ENCODE peak calls at places on chromosome 14, in five cellular contexts. G, J, R, E and N are unnamed samples.

GRCh38 chr14:100105357-100106169 is 40.3 kb downstream of the EVL start:
- DNase-seq in E (no peak), R (no peak), G (no peak), J (no peak), N (no peak)

GRCh38 chr14:105532735-105533141 is 6.4 kb downstream of the TMEM121 start:
- DNase-seq in G (peak), E (no peak), R (no peak), J (no peak), N (no peak)

GRCh38 chr14:70921669-70922068 is 14.4 kb downstream of the PCNX1 start:
- DNase-seq in R (no peak), G (no peak), E (no peak), J (no peak), N (no peak)

GRCh38 chr14:37889087-37889486 is 293.7 kb downstream of the TTC6 start:
- DNase-seq in G (peak), R (no peak), E (no peak), J (no peak), N (no peak)

GRCh38 chr14:65446159-65446558 is 33.6 kb downstream of the FUT8 start:
- DNase-seq in G (no peak), R (no peak), J (no peak), E (no peak), N (no peak)

GRCh38 chr14:65019944-65020566 is 33.4 kb downstream of the FNTB start:
- DNase-seq in R (no peak), E (peak), J (peak), G (no peak), N (no peak)

GRCh38 chr14:96016761-96017160 is 22.4 kb upstream of the C14orf132 start:
- DNase-seq in R (peak), E (no peak), G (no peak), J (no peak), N (no peak)

GRCh38 chr14:50053935-50054334 is 62.4 kb downstream of the VCPKMT start:
- DNase-seq in E (no peak), J (no peak), G (no peak), R (no peak), N (no peak)

GRCh38 chr14:44162197-44162596 is 344.9 kb downstream of the FSCB start:
- DNase-seq in J (no peak), G (no peak), R (no peak), E (no peak), N (no peak)

GRCh38 chr14:72926292-72927028 is at the start of gene DCAF4:
- DNase-seq in E (peak), G (peak), J (peak), R (peak), N (peak)

GRCh38 chr14:81981311-81981675 is 447.6 kb upstream of the SEL1L start:
- DNase-seq in R (no peak), G (no peak), E (no peak), J (no peak), N (no peak)

GRCh38 chr14:67837011-67837624 is 17.5 kb downstream of the RAD51B start:
- DNase-seq in R (peak), G (peak), J (peak), E (peak), N (no peak)

GRCh38 chr14:99258884-99259283 is 13.1 kb downstream of the BCL11B start:
- DNase-seq in R (no peak), J (no peak), E (no peak), G (no peak), N (no peak)

GRCh38 chr14:40987481-40987880 is 619.2 kb upstream of the LRFN5 start:
- DNase-seq in R (no peak), J (no peak), G (peak), E (no peak), N (no peak)

GRCh38 chr14:92334050-92334449 is 11.1 kb downstream of the SLC24A4 start:
- DNase-seq in G (no peak), E (no peak), R (no peak), J (no peak), N (no peak)

GRCh38 chr14:65101631-65102440 is 481 bp downstream of the MAX start:
- DNase-seq in R (no peak), J (no peak), G (no peak), E (no peak), N (no peak)

GRCh38 chr14:94382099-94382498 is 6.3 kb downstream of the SERPINA1 start:
- DNase-seq in E (no peak), R (no peak), G (no peak), J (no peak), N (no peak)

GRCh38 chr14:61695695-61696527 is 598 bp downstream of the HIF1A start:
- DNase-seq in R (peak), E (no peak), J (no peak), G (peak), N (no peak)

GRCh38 chr14:81400202-81400678 is at the start of gene STON2:
- DNase-seq in E (no peak), R (peak), J (no peak), G (peak), N (no peak)

GRCh38 chr14:22773162-22774010 is 6.9 kb downstream of the OXA1L start:
- DNase-seq in G (no peak), J (no peak), E (no peak), R (no peak), N (no peak)

GRCh38 chr14:22829661-22830328 is at the start of gene MRPL52:
- DNase-seq in E (no peak), G (peak), R (peak), J (no peak), N (peak)

GRCh38 chr14:58780595-58780994 is 142.8 kb downstream of the DACT1 start:
- DNase-seq in J (no peak), E (no peak), R (no peak), G (no peak), N (no peak)

GRCh38 chr14:77041837-77042557 is 13.5 kb upstream of the IRF2BPL start:
- DNase-seq in R (peak), G (peak), E (peak), J (no peak), N (no peak)

GRCh38 chr14:106831322-106831720 is 1304.9 kb downstream of the TMEM121 start:
- DNase-seq in E (no peak), R (no peak), G (no peak), J (peak), N (no peak)

GRCh38 chr14:69657961-69658360 is 46.6 kb downstream of the SUSD6 start:
- DNase-seq in R (peak), J (no peak), G (no peak), E (no peak), N (no peak)

GRCh38 chr14:21672116-21672515 is 1.5 kb downstream of the OR4E1 start:
- DNase-seq in J (no peak), G (no peak), E (no peak), R (no peak), N (no peak)

GRCh38 chr14:66111891-66112290 is 374.3 kb upstream of the CCDC196 start:
- DNase-seq in E (no peak), R (no peak), J (no peak), G (no peak), N (no peak)

GRCh38 chr14:35369701-35370191 is 34.8 kb downstream of the NFKBIA start:
- DNase-seq in E (no peak), R (peak), G (no peak), J (no peak), N (no peak)

GRCh38 chr14:105421723-105422615 is 2.3 kb downstream of the MTA1 start:
- DNase-seq in E (no peak), R (no peak), G (no peak), J (no peak), N (no peak)

GRCh38 chr14:92564361-92565039 is 50.9 kb downstream of the RIN3 start:
- DNase-seq in G (no peak), J (no peak), R (no peak), E (no peak), N (no peak)

GRCh38 chr14:59435106-59435505 is 30.1 kb downstream of the GPR135 start:
- DNase-seq in G (no peak), E (no peak), J (no peak), R (no peak), N (no peak)

GRCh38 chr14:21084988-21085853 is 13.2 kb downstream of the ZNF219 start:
- DNase-seq in E (peak), J (no peak), R (no peak), G (no peak), N (no peak)

GRCh38 chr14:91380610-91381371 is 36.8 kb downstream of the CCDC88C start:
- DNase-seq in G (peak), R (peak), J (no peak), E (no peak), N (no peak)

GRCh38 chr14:99523661-99524050 is 42.4 kb downstream of the CCNK start:
- DNase-seq in R (no peak), G (no peak), J (no peak), E (no peak), N (no peak)

GRCh38 chr14:67557118-67557517 is 24.0 kb downstream of the PLEKHH1 start:
- DNase-seq in J (no peak), R (no peak), E (no peak), G (no peak), N (no peak)

GRCh38 chr14:105491366-105492006 is 440 bp downstream of the TEDC1 start:
- DNase-seq in G (peak), J (no peak), R (peak), E (no peak), N (no peak)

GRCh38 chr14:41607966-41608663 is 1.4 kb downstream of the LRFN5 start:
- DNase-seq in R (peak), J (no peak), E (no peak), G (peak), N (no peak)